ENCODE peak calls at places on chromosome 18, in nine cellular contexts. C is CD4-positive, CD25-positive, alpha-beta regulatory T cell; B is kidney; O is pancreas; X is endothelial cell of umbilical vein; P is brain microvascular endothelial cell; F is esophagus squamous epithelium; I is fibroblast of lung; J is PC-3. G is an unnamed sample.
A peak's percentile ranks its signal among the peaks of the same experiment; 100 is the strongest.

GRCh38 chr18:54765636-54766035 is 62.6 kb upstream of the RAB27B start:
- DNase-seq in C (no peak), B (no peak), O (no peak), X (no peak), P (no peak), F (no peak), I (no peak), J (peak; percentile 76), G (no peak)

GRCh38 chr18:5440297-5440696 is 103.5 kb downstream of the EPB41L3 start:
- DNase-seq in C (no peak), B (no peak), O (no peak), X (no peak), P (no peak), F (no peak), I (peak; percentile 53), J (no peak), G (peak; percentile 70)

GRCh38 chr18:29321561-29321960 is 1144.6 kb upstream of the CDH2 start:
- DNase-seq in C (no peak), B (no peak), O (no peak), X (no peak), P (no peak), F (no peak), I (no peak), J (peak; percentile 68), G (no peak)

GRCh38 chr18:10760986-10761385 is 235.2 kb downstream of the NAPG start:
- DNase-seq in C (no peak), B (no peak), O (no peak), X (no peak), P (no peak), F (no peak), I (no peak), J (no peak), G (no peak)

GRCh38 chr18:13811993-13812392 is 12.0 kb upstream of the MC5R start:
- DNase-seq in C (no peak), B (no peak), O (no peak), X (no peak), P (no peak), F (no peak), I (no peak), J (peak; percentile 36), G (no peak)

GRCh38 chr18:56377161-56377560 is 261.2 kb downstream of the TXNL1 start:
- DNase-seq in C (no peak), B (no peak), O (no peak), X (peak; percentile 13), P (no peak), F (no peak), I (no peak), J (no peak), G (no peak)

GRCh38 chr18:73007195-73007934 is 139.6 kb upstream of the NETO1 start:
- DNase-seq in C (no peak), B (no peak), O (no peak), X (no peak), P (no peak), F (no peak), I (no peak), J (peak; percentile 64), G (no peak)

GRCh38 chr18:45155526-45155925 is 459.8 kb upstream of the SLC14A2 start:
- DNase-seq in C (no peak), B (no peak), O (no peak), X (no peak), P (no peak), F (no peak), I (no peak), J (peak; percentile 61), G (no peak)

GRCh38 chr18:2978626-2979025 is 34.3 kb downstream of the LPIN2 start:
- DNase-seq in C (no peak), B (no peak), O (no peak), X (peak; percentile 75), P (peak; percentile 88), F (no peak), I (peak; percentile 74), J (peak; percentile 34), G (no peak)

GRCh38 chr18:10526211-10526949 is 553 bp downstream of the NAPG start:
- DNase-seq in C (no peak), B (peak; percentile 90), O (peak; percentile 74), X (peak; percentile 47), P (peak; percentile 18), F (peak; percentile 10), I (peak; percentile 28), J (peak; percentile 48), G (no peak)

GRCh38 chr18:63878982-63879381 is 8.5 kb upstream of the SERPINB2 start:
- DNase-seq in C (no peak), B (no peak), O (no peak), X (no peak), P (no peak), F (no peak), I (no peak), J (no peak), G (no peak)

GRCh38 chr18:78984941-78985784 is 5.5 kb downstream of the SALL3 start:
- DNase-seq in C (peak; percentile 24), B (no peak), O (no peak), X (no peak), P (no peak), F (no peak), I (no peak), J (peak; percentile 27), G (no peak)

GRCh38 chr18:41771971-41772370 is 183.1 kb upstream of the PIK3C3 start:
- DNase-seq in C (no peak), B (no peak), O (no peak), X (no peak), P (no peak), F (no peak), I (peak; percentile 1), J (no peak), G (no peak)

GRCh38 chr18:32803571-32803970 is 30.7 kb upstream of the KLHL14 start:
- DNase-seq in C (no peak), B (no peak), O (no peak), X (no peak), P (no peak), F (no peak), I (no peak), J (no peak), G (no peak)

GRCh38 chr18:49305688-49306336 is 154.6 kb downstream of the DYM start:
- DNase-seq in C (no peak), B (no peak), O (no peak), X (no peak), P (no peak), F (no peak), I (no peak), J (peak; percentile 1), G (no peak)

GRCh38 chr18:70659026-70659726 is 370.3 kb downstream of the SOCS6 start:
- DNase-seq in C (peak; percentile 78), B (no peak), O (no peak), X (no peak), P (peak; percentile 73), F (no peak), I (no peak), J (no peak), G (no peak)

GRCh38 chr18:51447351-51447896 is 249.9 kb upstream of the MEX3C start:
- DNase-seq in C (no peak), B (no peak), O (peak; percentile 80), X (no peak), P (no peak), F (no peak), I (no peak), J (no peak), G (no peak)

GRCh38 chr18:35422227-35422626 is 45.1 kb upstream of the ZNF396 start:
- DNase-seq in C (no peak), B (no peak), O (no peak), X (no peak), P (no peak), F (no peak), I (no peak), J (no peak), G (no peak)

GRCh38 chr18:36734589-36734988 is 94.2 kb downstream of the TPGS2 start:
- DNase-seq in C (no peak), B (no peak), O (no peak), X (no peak), P (no peak), F (no peak), I (no peak), J (no peak), G (no peak)

GRCh38 chr18:36736094-36736493 is 92.7 kb downstream of the TPGS2 start:
- DNase-seq in C (no peak), B (no peak), O (no peak), X (no peak), P (no peak), F (no peak), I (no peak), J (no peak), G (no peak)

GRCh38 chr18:36737321-36737720 is 91.5 kb downstream of the TPGS2 start:
- DNase-seq in C (no peak), B (no peak), O (no peak), X (no peak), P (no peak), F (no peak), I (no peak), J (no peak), G (no peak)

GRCh38 chr18:36733150-36733549 is 95.7 kb downstream of the TPGS2 start:
- DNase-seq in C (no peak), B (no peak), O (no peak), X (no peak), P (no peak), F (no peak), I (no peak), J (no peak), G (no peak)

DNA sequence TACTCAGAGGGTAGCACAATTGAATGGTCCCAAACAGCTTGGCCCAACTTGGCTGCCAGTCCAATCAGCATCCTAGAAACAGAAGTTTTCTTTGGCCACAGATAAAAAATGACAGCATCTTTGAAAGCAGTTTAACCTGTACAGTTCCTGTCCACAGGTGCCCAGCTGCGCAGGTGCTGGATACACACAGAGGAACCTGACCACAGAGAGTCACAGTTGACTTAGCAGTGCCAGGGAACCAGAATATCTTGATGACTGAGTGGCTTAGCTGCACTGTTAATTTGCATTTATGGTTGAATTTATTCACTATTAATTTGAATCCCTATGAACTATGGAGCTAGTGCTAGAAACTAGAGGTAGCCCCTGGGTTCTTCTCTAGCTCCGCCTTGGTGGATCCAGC is 93.7 kb downstream of the TPGS2 start:
- DNase-seq in C (no peak), B (no peak), O (no peak), X (no peak), P (no peak), F (no peak), I (no peak), J (no peak), G (no peak)
- H3K4me3 ChIP-seq in C (no peak overlapping the region), B (no peak overlapping the region), O (no peak overlapping the region), X (no peak overlapping the region), P (no peak overlapping the region), F (no peak overlapping the region), I (no peak overlapping the region), J (no peak overlapping the region), G (no peak overlapping the region)

GRCh38 chr18:58325521-58325908 is 281.5 kb downstream of the NEDD4L start:
- DNase-seq in C (no peak), B (no peak), O (no peak), X (no peak), P (no peak), F (no peak), I (peak; percentile 75), J (no peak), G (peak; percentile 79)
- H3K36me3 ChIP-seq in C (no peaks in the 10 kb centered on the region), B (peaks cover 14% of the 10 kb centered on the region), O (peaks cover 48% of the 10 kb centered on the region), X (no peaks in the 10 kb centered on the region), P (peaks cover 12% of the 10 kb centered on the region), F (peaks cover 29% of the 10 kb centered on the region), I (no peaks in the 10 kb centered on the region), J (peaks cover 35% of the 10 kb centered on the region), G (no peaks in the 10 kb centered on the region)

GRCh38 chr18:23135679-23136325 is 517 bp downstream of the CABLES1 start:
- DNase-seq in C (peak; percentile 18), B (peak; percentile 83), O (peak; percentile 52), X (no peak), P (no peak), F (no peak), I (no peak), J (peak; percentile 43), G (no peak)
- H3K4me3 ChIP-seq in C (no peak overlapping the region), B (peak overlapping the region; percentile 67), O (peak overlapping the region; percentile 73), X (peak overlapping the region; percentile 94), P (peak overlapping the region; percentile 67), F (peak overlapping the region; percentile 76), I (no peak overlapping the region), J (peak overlapping the region; percentile 76), G (peak overlapping the region; percentile 90)

GRCh38 chr18:62258093-62258492 is 67.0 kb upstream of the TNFRSF11A start:
- DNase-seq in C (no peak), B (no peak), O (no peak), X (no peak), P (no peak), F (no peak), I (no peak), J (no peak), G (no peak)
- H3K36me3 ChIP-seq in C (peaks cover 77% of the 10 kb centered on the region), B (peaks cover 13% of the 10 kb centered on the region), O (peaks cover 16% of the 10 kb centered on the region), X (no peaks in the 10 kb centered on the region), P (peaks cover 15% of the 10 kb centered on the region), F (peaks cover 97% of the 10 kb centered on the region), I (no peaks in the 10 kb centered on the region), J (peaks cover 33% of the 10 kb centered on the region), G (peaks cover 27% of the 10 kb centered on the region)

G was measured in SK-N-MC.